ENCODE peak calls at places on chromosomes 2 and 18, in five cellular contexts. One of them, this sample, is unnamed.

GRCh38 chr2:203470371-203470770 is 64.7 kb downstream of the RAPH1 start:
- DNase-seq in HepG2: no peak
- DNase-seq in NCI-H748 treated with DMSO at 0.1 percent for 48 hours: no peak
- DNase-seq in iris pigment epithelial cell: no peak
- DNase-seq in CD8-positive, alpha-beta T cell: no peak
- DNase-seq in this sample: no peak

GRCh38 chr18:3099327-3099726 is 86.4 kb upstream of the LPIN2 start:
- DNase-seq in HepG2: no peak
- DNase-seq in NCI-H748 treated with DMSO at 0.1 percent for 48 hours: no peak
- DNase-seq in iris pigment epithelial cell: no peak
- DNase-seq in CD8-positive, alpha-beta T cell: no peak
- DNase-seq in this sample: no peak

GRCh38 chr2:105580870-105581567 is 163.7 kb upstream of the NCK2 start:
- DNase-seq in HepG2: no peak
- DNase-seq in NCI-H748 treated with DMSO at 0.1 percent for 48 hours: no peak
- DNase-seq in iris pigment epithelial cell: no peak
- DNase-seq in CD8-positive, alpha-beta T cell: no peak
- DNase-seq in this sample: no peak

GRCh38 chr2:164569334-164569733 is 51.9 kb downstream of the GRB14 start:
- DNase-seq in HepG2: no peak
- DNase-seq in NCI-H748 treated with DMSO at 0.1 percent for 48 hours: no peak
- DNase-seq in iris pigment epithelial cell: no peak
- DNase-seq in CD8-positive, alpha-beta T cell: no peak
- DNase-seq in this sample: no peak

GRCh38 chr2:14975401-14975800 is 342.9 kb downstream of the LRATD1 start:
- DNase-seq in HepG2: no peak
- DNase-seq in NCI-H748 treated with DMSO at 0.1 percent for 48 hours: no peak
- DNase-seq in iris pigment epithelial cell: peak; percentile 5
- DNase-seq in CD8-positive, alpha-beta T cell: no peak
- DNase-seq in this sample: no peak

GRCh38 chr18:47901624-47902362 is 28.7 kb downstream of the SMAD2 start:
- DNase-seq in HepG2: no peak
- DNase-seq in NCI-H748 treated with DMSO at 0.1 percent for 48 hours: no peak
- DNase-seq in iris pigment epithelial cell: no peak
- DNase-seq in CD8-positive, alpha-beta T cell: no peak
- DNase-seq in this sample: peak; percentile 18

GRCh38 chr2:42953216-42953615 is 160.8 kb upstream of the HAAO start:
- DNase-seq in HepG2: no peak
- DNase-seq in NCI-H748 treated with DMSO at 0.1 percent for 48 hours: peak; percentile 65
- DNase-seq in iris pigment epithelial cell: no peak
- DNase-seq in CD8-positive, alpha-beta T cell: no peak
- DNase-seq in this sample: no peak

GRCh38 chr2:21500546-21500945 is 376.8 kb downstream of the TDRD15 start:
- DNase-seq in HepG2: no peak
- DNase-seq in NCI-H748 treated with DMSO at 0.1 percent for 48 hours: no peak
- DNase-seq in iris pigment epithelial cell: no peak
- DNase-seq in CD8-positive, alpha-beta T cell: no peak
- DNase-seq in this sample: no peak

GRCh38 chr2:178419123-178419522 is 31.9 kb downstream of the PRKRA start:
- DNase-seq in HepG2: no peak
- DNase-seq in NCI-H748 treated with DMSO at 0.1 percent for 48 hours: peak; percentile 37
- DNase-seq in iris pigment epithelial cell: peak; percentile 48
- DNase-seq in CD8-positive, alpha-beta T cell: no peak
- DNase-seq in this sample: no peak

GRCh38 chr2:68487773-68488355 is 20.5 kb downstream of the APLF start:
- DNase-seq in HepG2: peak; percentile 20
- DNase-seq in NCI-H748 treated with DMSO at 0.1 percent for 48 hours: peak; percentile 3
- DNase-seq in iris pigment epithelial cell: peak; percentile 49
- DNase-seq in CD8-positive, alpha-beta T cell: no peak
- DNase-seq in this sample: no peak

GRCh38 chr18:58796205-58796604 is 68.5 kb upstream of the ZNF532 start:
- DNase-seq in HepG2: no peak
- DNase-seq in NCI-H748 treated with DMSO at 0.1 percent for 48 hours: no peak
- DNase-seq in iris pigment epithelial cell: peak; percentile 28
- DNase-seq in CD8-positive, alpha-beta T cell: no peak
- DNase-seq in this sample: no peak

GRCh38 chr2:49973917-49974368 is 819.6 kb upstream of the FSHR start:
- DNase-seq in HepG2: no peak
- DNase-seq in NCI-H748 treated with DMSO at 0.1 percent for 48 hours: peak; percentile 69
- DNase-seq in iris pigment epithelial cell: peak; percentile 61
- DNase-seq in CD8-positive, alpha-beta T cell: peak; percentile 27
- DNase-seq in this sample: peak; percentile 43

GRCh38 chr2:47155091-47155876 is at the start of gene STPG4:
- DNase-seq in HepG2: no peak
- DNase-seq in NCI-H748 treated with DMSO at 0.1 percent for 48 hours: no peak
- DNase-seq in iris pigment epithelial cell: no peak
- DNase-seq in CD8-positive, alpha-beta T cell: no peak
- DNase-seq in this sample: no peak

This sample was measured in T-cell.